ENCODE peak calls at places on chromosomes 12 and 14, in nine cellular contexts. One of them, this sample, is unnamed.
A peak's percentile ranks its signal among the peaks of the same experiment; 100 is the strongest.

GRCh38 chr14:100298551-100299237 is 7.5 kb downstream of the SLC25A29 start:
- DNase-seq in breast epithelium: no peak
- DNase-seq in coronary artery: no peak
- DNase-seq in left ventricle myocardium inferior: peak; percentile 12
- DNase-seq in RWPE1: no peak
- DNase-seq in heart right ventricle: no peak
- DNase-seq in hepatocyte: no peak
- DNase-seq in heart left ventricle: peak; percentile 14
- DNase-seq in SK-N-MC: no peak
- DNase-seq in this sample: no peak

GRCh38 chr12:76587428-76588178 is 28.0 kb upstream of the OSBPL8 start:
- DNase-seq in coronary artery: no peak
- DNase-seq in RWPE1: no peak
- DNase-seq in breast epithelium: no peak
- DNase-seq in left ventricle myocardium inferior: no peak
- DNase-seq in SK-N-MC: no peak
- DNase-seq in heart left ventricle: no peak
- DNase-seq in heart right ventricle: no peak
- DNase-seq in hepatocyte: no peak
- DNase-seq in this sample: no peak

GRCh38 chr14:83255015-83255726 is 1721.5 kb upstream of the SEL1L start:
- DNase-seq in SK-N-MC: no peak
- DNase-seq in heart right ventricle: no peak
- DNase-seq in hepatocyte: no peak
- DNase-seq in RWPE1: no peak
- DNase-seq in coronary artery: no peak
- DNase-seq in heart left ventricle: no peak
- DNase-seq in breast epithelium: no peak
- DNase-seq in left ventricle myocardium inferior: no peak
- DNase-seq in this sample: no peak

GRCh38 chr12:6667559-6668210 is 4.8 kb upstream of the ING4 start:
- DNase-seq in hepatocyte: peak; percentile 54
- DNase-seq in RWPE1: peak; percentile 26
- DNase-seq in SK-N-MC: no peak
- DNase-seq in heart left ventricle: no peak
- DNase-seq in heart right ventricle: no peak
- DNase-seq in left ventricle myocardium inferior: no peak
- DNase-seq in coronary artery: no peak
- DNase-seq in breast epithelium: no peak
- DNase-seq in this sample: no peak

GRCh38 chr12:64890873-64891468 is 66.5 kb downstream of the TBC1D30 start:
- DNase-seq in RWPE1: peak; percentile 57
- DNase-seq in hepatocyte: peak; percentile 83
- DNase-seq in left ventricle myocardium inferior: no peak
- DNase-seq in heart left ventricle: no peak
- DNase-seq in heart right ventricle: no peak
- DNase-seq in coronary artery: no peak
- DNase-seq in SK-N-MC: peak; percentile 52
- DNase-seq in breast epithelium: no peak
- DNase-seq in this sample: peak; percentile 32

GRCh38 chr12:70815866-70816470 is 104.6 kb downstream of the PTPRR start:
- DNase-seq in breast epithelium: no peak
- DNase-seq in left ventricle myocardium inferior: no peak
- DNase-seq in heart left ventricle: no peak
- DNase-seq in heart right ventricle: no peak
- DNase-seq in coronary artery: no peak
- DNase-seq in hepatocyte: no peak
- DNase-seq in SK-N-MC: no peak
- DNase-seq in RWPE1: peak; percentile 57
- DNase-seq in this sample: no peak

GRCh38 chr12:53191096-53191884 is 10.6 kb upstream of the CSAD start:
- DNase-seq in coronary artery: peak; percentile 60
- DNase-seq in breast epithelium: peak; percentile 27
- DNase-seq in heart left ventricle: no peak
- DNase-seq in hepatocyte: no peak
- DNase-seq in heart right ventricle: no peak
- DNase-seq in SK-N-MC: no peak
- DNase-seq in RWPE1: no peak
- DNase-seq in left ventricle myocardium inferior: no peak
- DNase-seq in this sample: no peak

GRCh38 chr14:61107148-61107641 is 126.2 kb downstream of the SLC38A6 start:
- DNase-seq in RWPE1: no peak
- DNase-seq in hepatocyte: no peak
- DNase-seq in left ventricle myocardium inferior: peak; percentile 61
- DNase-seq in SK-N-MC: peak; percentile 84
- DNase-seq in heart left ventricle: peak; percentile 56
- DNase-seq in breast epithelium: no peak
- DNase-seq in heart right ventricle: peak; percentile 52
- DNase-seq in coronary artery: no peak
- DNase-seq in this sample: peak; percentile 62

GRCh38 chr14:92460916-92461579 is 52.5 kb upstream of the RIN3 start:
- DNase-seq in heart left ventricle: peak; percentile 44
- DNase-seq in heart right ventricle: peak; percentile 39
- DNase-seq in breast epithelium: no peak
- DNase-seq in left ventricle myocardium inferior: peak; percentile 51
- DNase-seq in hepatocyte: no peak
- DNase-seq in RWPE1: no peak
- DNase-seq in SK-N-MC: no peak
- DNase-seq in coronary artery: peak; percentile 70
- DNase-seq in this sample: peak; percentile 82

GRCh38 chr14:104130974-104131651 is 7.3 kb upstream of the KIF26A start:
- DNase-seq in SK-N-MC: no peak
- DNase-seq in heart right ventricle: peak; percentile 62
- DNase-seq in breast epithelium: no peak
- DNase-seq in coronary artery: no peak
- DNase-seq in hepatocyte: peak; percentile 71
- DNase-seq in left ventricle myocardium inferior: peak; percentile 66
- DNase-seq in RWPE1: peak; percentile 69
- DNase-seq in heart left ventricle: peak; percentile 70
- DNase-seq in this sample: no peak

GRCh38 chr12:62995097-62995496 is 60.1 kb upstream of the PPM1H start:
- DNase-seq in heart left ventricle: no peak
- DNase-seq in SK-N-MC: no peak
- DNase-seq in left ventricle myocardium inferior: no peak
- DNase-seq in coronary artery: no peak
- DNase-seq in RWPE1: no peak
- DNase-seq in breast epithelium: no peak
- DNase-seq in heart right ventricle: no peak
- DNase-seq in hepatocyte: no peak
- DNase-seq in this sample: no peak

GRCh38 chr14:88518592-88519512 is 36.0 kb downstream of the PTPN21 start:
- DNase-seq in breast epithelium: no peak
- DNase-seq in SK-N-MC: no peak
- DNase-seq in RWPE1: peak; percentile 10
- DNase-seq in heart left ventricle: no peak
- DNase-seq in hepatocyte: no peak
- DNase-seq in left ventricle myocardium inferior: no peak
- DNase-seq in coronary artery: no peak
- DNase-seq in heart right ventricle: no peak
- DNase-seq in this sample: peak; percentile 80

GRCh38 chr14:88522393-88522792 is 32.4 kb downstream of the PTPN21 start:
- DNase-seq in coronary artery: no peak
- DNase-seq in RWPE1: no peak
- DNase-seq in SK-N-MC: no peak
- DNase-seq in heart right ventricle: no peak
- DNase-seq in left ventricle myocardium inferior: no peak
- DNase-seq in hepatocyte: no peak
- DNase-seq in heart left ventricle: no peak
- DNase-seq in breast epithelium: no peak
- DNase-seq in this sample: no peak

GRCh38 chr14:88519907-88520306 is 34.9 kb downstream of the PTPN21 start:
- DNase-seq in hepatocyte: no peak
- DNase-seq in heart left ventricle: no peak
- DNase-seq in SK-N-MC: no peak
- DNase-seq in RWPE1: no peak
- DNase-seq in left ventricle myocardium inferior: no peak
- DNase-seq in heart right ventricle: no peak
- DNase-seq in coronary artery: no peak
- DNase-seq in breast epithelium: no peak
- DNase-seq in this sample: no peak

GRCh38 chr14:88516742-88517418 is 37.9 kb downstream of the PTPN21 start:
- DNase-seq in breast epithelium: no peak
- DNase-seq in heart left ventricle: no peak
- DNase-seq in SK-N-MC: no peak
- DNase-seq in hepatocyte: peak; percentile 44
- DNase-seq in left ventricle myocardium inferior: no peak
- DNase-seq in coronary artery: no peak
- DNase-seq in RWPE1: no peak
- DNase-seq in heart right ventricle: no peak
- DNase-seq in this sample: no peak

GRCh38 chr14:88521818-88522217 is 33.0 kb downstream of the PTPN21 start:
- DNase-seq in coronary artery: no peak
- DNase-seq in heart right ventricle: no peak
- DNase-seq in hepatocyte: no peak
- DNase-seq in left ventricle myocardium inferior: no peak
- DNase-seq in SK-N-MC: no peak
- DNase-seq in RWPE1: no peak
- DNase-seq in heart left ventricle: no peak
- DNase-seq in breast epithelium: no peak
- DNase-seq in this sample: peak; percentile 32
- H3K27ac ChIP-seq in coronary artery: peak overlapping the region; percentile 55
- H3K27ac ChIP-seq in heart right ventricle: no peak overlapping the region
- H3K27ac ChIP-seq in hepatocyte: no peak overlapping the region
- H3K27ac ChIP-seq in left ventricle myocardium inferior: no peak overlapping the region
- H3K27ac ChIP-seq in SK-N-MC: no peak overlapping the region
- H3K27ac ChIP-seq in RWPE1: no peak overlapping the region
- H3K27ac ChIP-seq in heart left ventricle: no peak overlapping the region
- H3K27ac ChIP-seq in breast epithelium: peak overlapping the region; percentile 25
- H3K27ac ChIP-seq in this sample: no peak overlapping the region

GRCh38 chr12:123141615-123142517 is 9.0 kb downstream of the PITPNM2 start:
- DNase-seq in heart left ventricle: peak; percentile 87
- DNase-seq in breast epithelium: no peak
- DNase-seq in heart right ventricle: peak; percentile 51
- DNase-seq in SK-N-MC: no peak
- DNase-seq in left ventricle myocardium inferior: peak; percentile 51
- DNase-seq in RWPE1: peak; percentile 39
- DNase-seq in hepatocyte: peak; percentile 83
- DNase-seq in coronary artery: peak; percentile 73
- DNase-seq in this sample: peak; percentile 90

GRCh38 chr12:123145211-123145610 is 5.7 kb downstream of the PITPNM2 start:
- DNase-seq in heart left ventricle: no peak
- DNase-seq in left ventricle myocardium inferior: no peak
- DNase-seq in RWPE1: no peak
- DNase-seq in hepatocyte: no peak
- DNase-seq in breast epithelium: no peak
- DNase-seq in coronary artery: no peak
- DNase-seq in SK-N-MC: no peak
- DNase-seq in heart right ventricle: no peak
- DNase-seq in this sample: no peak

GRCh38 chr12:123143753-123144461 is 7.0 kb downstream of the PITPNM2 start:
- DNase-seq in hepatocyte: no peak
- DNase-seq in coronary artery: peak; percentile 55
- DNase-seq in breast epithelium: no peak
- DNase-seq in RWPE1: no peak
- DNase-seq in left ventricle myocardium inferior: no peak
- DNase-seq in heart right ventricle: no peak
- DNase-seq in heart left ventricle: no peak
- DNase-seq in SK-N-MC: no peak
- DNase-seq in this sample: peak; percentile 50

GRCh38 chr12:123142518-123142840 is 8.4 kb downstream of the PITPNM2 start:
- DNase-seq in left ventricle myocardium inferior: no peak
- DNase-seq in heart left ventricle: no peak
- DNase-seq in SK-N-MC: no peak
- DNase-seq in coronary artery: peak; percentile 50
- DNase-seq in hepatocyte: no peak
- DNase-seq in heart right ventricle: no peak
- DNase-seq in breast epithelium: no peak
- DNase-seq in RWPE1: no peak
- DNase-seq in this sample: peak; percentile 82

GRCh38 chr12:123142948-123143752 is 7.7 kb downstream of the PITPNM2 start:
- DNase-seq in heart right ventricle: no peak
- DNase-seq in coronary artery: peak; percentile 72
- DNase-seq in heart left ventricle: peak; percentile 48
- DNase-seq in breast epithelium: no peak
- DNase-seq in left ventricle myocardium inferior: no peak
- DNase-seq in RWPE1: no peak
- DNase-seq in hepatocyte: peak; percentile 49
- DNase-seq in SK-N-MC: no peak
- DNase-seq in this sample: peak; percentile 41
- H3K27ac ChIP-seq in heart right ventricle: peak overlapping the region; percentile 89
- H3K27ac ChIP-seq in coronary artery: peak overlapping the region; percentile 33
- H3K27ac ChIP-seq in heart left ventricle: peak overlapping the region; percentile 78
- H3K27ac ChIP-seq in breast epithelium: peak overlapping the region; percentile 21
- H3K27ac ChIP-seq in left ventricle myocardium inferior: peak overlapping the region; percentile 88
- H3K27ac ChIP-seq in RWPE1: no peak overlapping the region
- H3K27ac ChIP-seq in hepatocyte: peak overlapping the region; percentile 91
- H3K27ac ChIP-seq in SK-N-MC: peak overlapping the region; percentile 26
- H3K27ac ChIP-seq in this sample: no peak overlapping the region

DNA sequence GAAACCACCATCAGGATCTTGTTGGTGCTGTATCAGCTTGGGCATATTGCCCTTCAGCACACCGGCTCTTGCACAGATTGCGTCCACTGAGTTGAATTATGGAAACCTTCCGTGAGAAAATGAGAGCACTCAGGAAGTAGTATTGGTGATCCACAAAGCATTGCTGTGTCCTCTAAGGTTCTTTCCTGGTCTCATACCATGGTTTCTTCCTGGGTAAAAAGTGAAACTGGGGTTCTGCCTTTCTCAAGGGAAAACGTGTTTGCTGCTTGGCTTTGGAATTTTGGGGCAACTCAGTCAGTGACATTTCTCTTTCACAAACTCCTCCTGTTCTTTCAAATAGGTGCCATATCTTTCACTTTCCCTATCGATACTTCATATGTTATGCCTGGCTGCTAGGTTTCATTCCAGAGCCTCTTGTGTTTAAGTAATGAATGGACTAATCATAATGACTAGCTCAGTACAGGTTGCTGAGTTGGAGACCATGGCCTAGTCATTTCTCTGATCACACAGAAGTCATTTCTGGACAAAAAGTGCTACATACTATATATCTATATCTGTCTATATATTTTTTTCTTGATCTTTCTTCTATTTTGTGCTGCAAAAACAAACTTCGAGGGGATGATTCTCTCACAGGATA is 423.5 kb downstream of the ZFP36L1 start:
- DNase-seq in heart right ventricle: no peak
- DNase-seq in coronary artery: no peak
- DNase-seq in hepatocyte: no peak
- DNase-seq in RWPE1: no peak
- DNase-seq in breast epithelium: no peak
- DNase-seq in heart left ventricle: no peak
- DNase-seq in SK-N-MC: no peak
- DNase-seq in left ventricle myocardium inferior: no peak
- DNase-seq in this sample: no peak
- H3K27ac ChIP-seq in heart right ventricle: peak overlapping the region; percentile 61
- H3K27ac ChIP-seq in coronary artery: peak overlapping the region; percentile 58
- H3K27ac ChIP-seq in hepatocyte: peak overlapping the region; percentile 23
- H3K27ac ChIP-seq in RWPE1: no peak overlapping the region
- H3K27ac ChIP-seq in breast epithelium: no peak overlapping the region
- H3K27ac ChIP-seq in heart left ventricle: no peak overlapping the region
- H3K27ac ChIP-seq in SK-N-MC: no peak overlapping the region
- H3K27ac ChIP-seq in left ventricle myocardium inferior: peak overlapping the region; percentile 36
- H3K27ac ChIP-seq in this sample: no peak overlapping the region

DNA sequence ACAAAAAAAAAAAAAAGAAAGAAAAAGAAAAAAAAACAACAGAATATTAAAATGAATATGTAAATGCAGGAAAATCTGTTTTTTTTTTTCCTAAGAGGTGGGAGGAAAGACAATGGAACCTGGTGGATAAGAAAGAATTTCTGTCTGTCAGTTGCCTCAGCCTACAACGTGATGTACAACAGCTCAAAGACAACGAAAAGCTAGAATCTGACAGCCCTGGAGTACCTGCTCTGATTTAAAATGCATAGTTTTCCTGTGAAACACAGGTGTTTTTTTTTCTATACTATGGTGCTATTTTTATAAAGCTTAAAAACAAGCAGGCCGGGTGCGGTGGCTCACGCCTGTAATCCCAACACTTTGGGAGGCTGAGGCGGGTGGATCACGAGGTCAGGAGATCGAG is 30.0 kb upstream of the ULK1 start:
- DNase-seq in left ventricle myocardium inferior: no peak
- DNase-seq in breast epithelium: no peak
- DNase-seq in coronary artery: no peak
- DNase-seq in heart right ventricle: no peak
- DNase-seq in RWPE1: no peak
- DNase-seq in SK-N-MC: no peak
- DNase-seq in hepatocyte: no peak
- DNase-seq in heart left ventricle: no peak
- DNase-seq in this sample: no peak
- H3K27ac ChIP-seq in left ventricle myocardium inferior: no peak overlapping the region
- H3K27ac ChIP-seq in breast epithelium: no peak overlapping the region
- H3K27ac ChIP-seq in coronary artery: no peak overlapping the region
- H3K27ac ChIP-seq in heart right ventricle: no peak overlapping the region
- H3K27ac ChIP-seq in RWPE1: no peak overlapping the region
- H3K27ac ChIP-seq in SK-N-MC: no peak overlapping the region
- H3K27ac ChIP-seq in hepatocyte: peak overlapping the region; percentile 16
- H3K27ac ChIP-seq in heart left ventricle: no peak overlapping the region
- H3K27ac ChIP-seq in this sample: no peak overlapping the region